ENCODE peak calls at places on chromosome 15, in ten cellular contexts. One of them, this sample, is unnamed.

GRCh38 chr15:91865903-91866302 is 12.4 kb downstream of the SLCO3A1 start:
- DNase-seq in ovary: no peak
- DNase-seq in neural progenitor cell: no peak
- DNase-seq in transverse colon: no peak
- DNase-seq in effector memory CD4-positive, alpha-beta T cell: no peak
- DNase-seq in adrenal gland: no peak
- DNase-seq in HCT116: no peak
- DNase-seq in PC-3: no peak
- DNase-seq in IMR-90: peak
- DNase-seq in cardiac muscle cell: no peak
- DNase-seq in this sample: no peak

GRCh38 chr15:85164841-85165466 is 183.3 kb downstream of the PDE8A start:
- DNase-seq in ovary: no peak
- DNase-seq in neural progenitor cell: no peak
- DNase-seq in transverse colon: no peak
- DNase-seq in effector memory CD4-positive, alpha-beta T cell: no peak
- DNase-seq in adrenal gland: no peak
- DNase-seq in HCT116: no peak
- DNase-seq in PC-3: peak
- DNase-seq in IMR-90: no peak
- DNase-seq in cardiac muscle cell: no peak
- DNase-seq in this sample: no peak

GRCh38 chr15:58396181-58396580 is 35.6 kb upstream of the LIPC start:
- DNase-seq in ovary: no peak
- DNase-seq in neural progenitor cell: no peak
- DNase-seq in transverse colon: no peak
- DNase-seq in effector memory CD4-positive, alpha-beta T cell: no peak
- DNase-seq in adrenal gland: no peak
- DNase-seq in HCT116: no peak
- DNase-seq in PC-3: peak
- DNase-seq in IMR-90: peak
- DNase-seq in cardiac muscle cell: no peak
- DNase-seq in this sample: peak

GRCh38 chr15:65869954-65870871 is 922 bp downstream of the RAB11A start:
- DNase-seq in ovary: no peak
- DNase-seq in neural progenitor cell: peak
- DNase-seq in transverse colon: peak
- DNase-seq in effector memory CD4-positive, alpha-beta T cell: no peak
- DNase-seq in adrenal gland: peak
- DNase-seq in HCT116: no peak
- DNase-seq in PC-3: peak
- DNase-seq in IMR-90: peak
- DNase-seq in cardiac muscle cell: peak
- DNase-seq in this sample: peak

GRCh38 chr15:95935852-95936251 is 394.6 kb upstream of the NR2F2 start:
- DNase-seq in ovary: no peak
- DNase-seq in neural progenitor cell: no peak
- DNase-seq in transverse colon: no peak
- DNase-seq in effector memory CD4-positive, alpha-beta T cell: no peak
- DNase-seq in adrenal gland: no peak
- DNase-seq in HCT116: no peak
- DNase-seq in PC-3: no peak
- DNase-seq in IMR-90: no peak
- DNase-seq in cardiac muscle cell: no peak
- DNase-seq in this sample: no peak

GRCh38 chr15:96035091-96035490 is 295.4 kb upstream of the NR2F2 start:
- DNase-seq in ovary: no peak
- DNase-seq in neural progenitor cell: no peak
- DNase-seq in transverse colon: no peak
- DNase-seq in effector memory CD4-positive, alpha-beta T cell: no peak
- DNase-seq in adrenal gland: no peak
- DNase-seq in HCT116: no peak
- DNase-seq in PC-3: no peak
- DNase-seq in IMR-90: no peak
- DNase-seq in cardiac muscle cell: peak
- DNase-seq in this sample: no peak

GRCh38 chr15:45101749-45102148 is 12.2 kb downstream of the DUOX2 start:
- DNase-seq in ovary: peak
- DNase-seq in neural progenitor cell: no peak
- DNase-seq in transverse colon: no peak
- DNase-seq in effector memory CD4-positive, alpha-beta T cell: no peak
- DNase-seq in adrenal gland: no peak
- DNase-seq in HCT116: no peak
- DNase-seq in PC-3: no peak
- DNase-seq in IMR-90: no peak
- DNase-seq in cardiac muscle cell: no peak
- DNase-seq in this sample: no peak

GRCh38 chr15:95669146-95669922 is 661.2 kb upstream of the NR2F2 start:
- DNase-seq in ovary: peak
- DNase-seq in neural progenitor cell: peak
- DNase-seq in transverse colon: no peak
- DNase-seq in effector memory CD4-positive, alpha-beta T cell: no peak
- DNase-seq in adrenal gland: no peak
- DNase-seq in HCT116: no peak
- DNase-seq in PC-3: no peak
- DNase-seq in IMR-90: no peak
- DNase-seq in cardiac muscle cell: peak
- DNase-seq in this sample: no peak

GRCh38 chr15:68213991-68214837 is 9.1 kb upstream of the CALML4 start:
- DNase-seq in ovary: no peak
- DNase-seq in neural progenitor cell: no peak
- DNase-seq in transverse colon: no peak
- DNase-seq in effector memory CD4-positive, alpha-beta T cell: no peak
- DNase-seq in adrenal gland: no peak
- DNase-seq in HCT116: no peak
- DNase-seq in PC-3: no peak
- DNase-seq in IMR-90: no peak
- DNase-seq in cardiac muscle cell: no peak
- DNase-seq in this sample: no peak

GRCh38 chr15:31419820-31420219 is 93.2 kb downstream of the KLF13 start:
- DNase-seq in ovary: no peak
- DNase-seq in neural progenitor cell: no peak
- DNase-seq in transverse colon: no peak
- DNase-seq in effector memory CD4-positive, alpha-beta T cell: no peak
- DNase-seq in adrenal gland: no peak
- DNase-seq in HCT116: no peak
- DNase-seq in PC-3: no peak
- DNase-seq in IMR-90: no peak
- DNase-seq in cardiac muscle cell: no peak
- DNase-seq in this sample: no peak

GRCh38 chr15:78479650-78480049 is 27.7 kb upstream of the HYKK start:
- DNase-seq in ovary: no peak
- DNase-seq in neural progenitor cell: no peak
- DNase-seq in transverse colon: no peak
- DNase-seq in effector memory CD4-positive, alpha-beta T cell: no peak
- DNase-seq in adrenal gland: peak
- DNase-seq in HCT116: no peak
- DNase-seq in PC-3: no peak
- DNase-seq in IMR-90: no peak
- DNase-seq in cardiac muscle cell: no peak
- DNase-seq in this sample: no peak
- H3K27ac ChIP-seq in ovary: no peak
- H3K27ac ChIP-seq in neural progenitor cell: no peak
- H3K27ac ChIP-seq in transverse colon: no peak
- H3K27ac ChIP-seq in effector memory CD4-positive, alpha-beta T cell: no peak
- H3K27ac ChIP-seq in adrenal gland: peak
- H3K27ac ChIP-seq in HCT116: no peak
- H3K27ac ChIP-seq in PC-3: no peak
- H3K27ac ChIP-seq in IMR-90: no peak
- H3K27ac ChIP-seq in cardiac muscle cell: no peak
- H3K27ac ChIP-seq in this sample: no peak

GRCh38 chr15:41416162-41416741 is 643 bp upstream of the RTF1 start:
- DNase-seq in ovary: no peak
- DNase-seq in neural progenitor cell: no peak
- DNase-seq in transverse colon: no peak
- DNase-seq in effector memory CD4-positive, alpha-beta T cell: no peak
- DNase-seq in adrenal gland: no peak
- DNase-seq in HCT116: no peak
- DNase-seq in PC-3: no peak
- DNase-seq in IMR-90: no peak
- DNase-seq in cardiac muscle cell: no peak
- DNase-seq in this sample: no peak
- H3K27ac ChIP-seq in ovary: peak
- H3K27ac ChIP-seq in neural progenitor cell: no peak
- H3K27ac ChIP-seq in transverse colon: peak
- H3K27ac ChIP-seq in effector memory CD4-positive, alpha-beta T cell: peak
- H3K27ac ChIP-seq in adrenal gland: peak
- H3K27ac ChIP-seq in HCT116: peak
- H3K27ac ChIP-seq in PC-3: peak
- H3K27ac ChIP-seq in IMR-90: peak
- H3K27ac ChIP-seq in cardiac muscle cell: peak
- H3K27ac ChIP-seq in this sample: peak

GRCh38 chr15:74425634-74426033 is 8.1 kb downstream of the SEMA7A start:
- DNase-seq in ovary: no peak
- DNase-seq in neural progenitor cell: no peak
- DNase-seq in transverse colon: no peak
- DNase-seq in effector memory CD4-positive, alpha-beta T cell: no peak
- DNase-seq in adrenal gland: no peak
- DNase-seq in HCT116: no peak
- DNase-seq in PC-3: no peak
- DNase-seq in IMR-90: no peak
- DNase-seq in cardiac muscle cell: no peak
- DNase-seq in this sample: no peak

GRCh38 chr15:74423443-74424257 is 10.1 kb downstream of the SEMA7A start:
- DNase-seq in ovary: peak
- DNase-seq in neural progenitor cell: no peak
- DNase-seq in transverse colon: no peak
- DNase-seq in effector memory CD4-positive, alpha-beta T cell: no peak
- DNase-seq in adrenal gland: no peak
- DNase-seq in HCT116: peak
- DNase-seq in PC-3: peak
- DNase-seq in IMR-90: no peak
- DNase-seq in cardiac muscle cell: no peak
- DNase-seq in this sample: peak

GRCh38 chr15:74422723-74423442 is 10.9 kb downstream of the SEMA7A start:
- DNase-seq in ovary: no peak
- DNase-seq in neural progenitor cell: peak
- DNase-seq in transverse colon: no peak
- DNase-seq in effector memory CD4-positive, alpha-beta T cell: no peak
- DNase-seq in adrenal gland: no peak
- DNase-seq in HCT116: no peak
- DNase-seq in PC-3: peak
- DNase-seq in IMR-90: peak
- DNase-seq in cardiac muscle cell: peak
- DNase-seq in this sample: no peak

GRCh38 chr15:74426404-74427281 is 7.1 kb downstream of the SEMA7A start:
- DNase-seq in ovary: no peak
- DNase-seq in neural progenitor cell: no peak
- DNase-seq in transverse colon: no peak
- DNase-seq in effector memory CD4-positive, alpha-beta T cell: no peak
- DNase-seq in adrenal gland: no peak
- DNase-seq in HCT116: no peak
- DNase-seq in PC-3: no peak
- DNase-seq in IMR-90: no peak
- DNase-seq in cardiac muscle cell: no peak
- DNase-seq in this sample: no peak

DNA sequence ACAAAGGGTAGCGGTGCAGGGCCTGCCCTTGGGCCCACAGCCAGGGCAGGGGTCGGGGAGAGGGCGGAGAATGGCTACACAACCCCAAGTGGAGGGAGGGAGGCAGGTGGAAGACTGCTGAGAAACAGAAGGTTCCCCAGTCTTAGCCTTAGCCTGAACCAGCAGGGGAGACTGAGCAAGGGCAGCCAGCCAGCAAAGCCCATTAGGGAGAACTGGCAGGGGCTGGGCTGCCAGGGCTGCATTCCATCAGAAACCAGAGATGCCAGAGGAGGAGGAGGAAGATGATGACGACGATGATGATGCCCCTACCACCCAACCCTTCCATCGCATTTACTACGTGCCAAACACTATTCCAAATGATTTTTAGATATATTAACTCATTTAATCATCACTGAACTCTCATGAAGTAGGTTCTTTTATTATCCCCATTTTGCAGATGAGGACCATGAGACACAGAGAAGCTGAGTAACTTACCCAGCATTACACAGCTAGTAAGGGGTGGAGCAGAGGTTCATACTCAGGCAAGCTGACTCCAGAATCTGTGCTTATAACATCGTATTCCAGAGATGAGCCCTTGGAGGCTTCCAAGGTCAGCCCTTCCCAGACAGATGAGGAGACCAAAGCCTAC is 8.7 kb downstream of the SEMA7A start:
- DNase-seq in ovary: no peak
- DNase-seq in neural progenitor cell: no peak
- DNase-seq in transverse colon: no peak
- DNase-seq in effector memory CD4-positive, alpha-beta T cell: no peak
- DNase-seq in adrenal gland: no peak
- DNase-seq in HCT116: no peak
- DNase-seq in PC-3: no peak
- DNase-seq in IMR-90: no peak
- DNase-seq in cardiac muscle cell: no peak
- DNase-seq in this sample: no peak
- H3K27ac ChIP-seq in ovary: no peak
- H3K27ac ChIP-seq in neural progenitor cell: no peak
- H3K27ac ChIP-seq in transverse colon: no peak
- H3K27ac ChIP-seq in effector memory CD4-positive, alpha-beta T cell: no peak
- H3K27ac ChIP-seq in adrenal gland: no peak
- H3K27ac ChIP-seq in HCT116: peak
- H3K27ac ChIP-seq in PC-3: no peak
- H3K27ac ChIP-seq in IMR-90: no peak
- H3K27ac ChIP-seq in cardiac muscle cell: no peak
- H3K27ac ChIP-seq in this sample: peak

GRCh38 chr15:100095896-100096600 is 245.7 kb downstream of the ADAMTS17 start:
- DNase-seq in ovary: no peak
- DNase-seq in neural progenitor cell: no peak
- DNase-seq in transverse colon: no peak
- DNase-seq in effector memory CD4-positive, alpha-beta T cell: no peak
- DNase-seq in adrenal gland: no peak
- DNase-seq in HCT116: no peak
- DNase-seq in PC-3: peak
- DNase-seq in IMR-90: no peak
- DNase-seq in cardiac muscle cell: no peak
- DNase-seq in this sample: no peak

GRCh38 chr15:100093211-100094126 is 248.3 kb downstream of the ADAMTS17 start:
- DNase-seq in ovary: no peak
- DNase-seq in neural progenitor cell: no peak
- DNase-seq in transverse colon: no peak
- DNase-seq in effector memory CD4-positive, alpha-beta T cell: no peak
- DNase-seq in adrenal gland: no peak
- DNase-seq in HCT116: no peak
- DNase-seq in PC-3: peak
- DNase-seq in IMR-90: peak
- DNase-seq in cardiac muscle cell: no peak
- DNase-seq in this sample: peak

GRCh38 chr15:100094127-100094510 is 247.7 kb downstream of the ADAMTS17 start:
- DNase-seq in ovary: no peak
- DNase-seq in neural progenitor cell: no peak
- DNase-seq in transverse colon: no peak
- DNase-seq in effector memory CD4-positive, alpha-beta T cell: no peak
- DNase-seq in adrenal gland: no peak
- DNase-seq in HCT116: no peak
- DNase-seq in PC-3: no peak
- DNase-seq in IMR-90: no peak
- DNase-seq in cardiac muscle cell: no peak
- DNase-seq in this sample: no peak

GRCh38 chr15:100090411-100090810 is 251.4 kb downstream of the ADAMTS17 start:
- DNase-seq in ovary: no peak
- DNase-seq in neural progenitor cell: no peak
- DNase-seq in transverse colon: no peak
- DNase-seq in effector memory CD4-positive, alpha-beta T cell: no peak
- DNase-seq in adrenal gland: no peak
- DNase-seq in HCT116: no peak
- DNase-seq in PC-3: no peak
- DNase-seq in IMR-90: no peak
- DNase-seq in cardiac muscle cell: no peak
- DNase-seq in this sample: no peak

GRCh38 chr15:100092034-100092433 is 249.7 kb downstream of the ADAMTS17 start:
- DNase-seq in ovary: no peak
- DNase-seq in neural progenitor cell: no peak
- DNase-seq in transverse colon: no peak
- DNase-seq in effector memory CD4-positive, alpha-beta T cell: no peak
- DNase-seq in adrenal gland: no peak
- DNase-seq in HCT116: no peak
- DNase-seq in PC-3: no peak
- DNase-seq in IMR-90: no peak
- DNase-seq in cardiac muscle cell: no peak
- DNase-seq in this sample: no peak
- H3K27ac ChIP-seq in ovary: no peak
- H3K27ac ChIP-seq in neural progenitor cell: no peak
- H3K27ac ChIP-seq in transverse colon: no peak
- H3K27ac ChIP-seq in effector memory CD4-positive, alpha-beta T cell: no peak
- H3K27ac ChIP-seq in adrenal gland: no peak
- H3K27ac ChIP-seq in HCT116: no peak
- H3K27ac ChIP-seq in PC-3: no peak
- H3K27ac ChIP-seq in IMR-90: no peak
- H3K27ac ChIP-seq in cardiac muscle cell: no peak
- H3K27ac ChIP-seq in this sample: no peak